ENCODE peak calls at places on chromosomes 4 and X, in eight cellular contexts. M is HepG2, I is body of pancreas, R is IMR-90, V is GM12892, E is suprapubic skin, F is heart left ventricle, K is erythroblast. H is an unnamed sample.

GRCh38 chr4:151730003-151730559 is 30.7 kb downstream of the GATB start:
- DNase-seq in M (no peak), I (no peak), R (no peak), V (no peak), E (no peak), F (no peak), K (no peak), H (peak)

GRCh38 chr4:148215202-148215601 is 227.0 kb downstream of the NR3C2 start:
- DNase-seq in M (no peak), I (no peak), R (no peak), V (no peak), E (no peak), F (no peak), K (no peak), H (no peak)

GRCh38 chr4:173191623-173192041 is 23.0 kb downstream of the GALNT7 start:
- DNase-seq in M (no peak), I (no peak), R (peak), V (no peak), E (no peak), F (no peak), K (no peak), H (no peak)

GRCh38 chr4:11053601-11054000 is 369.0 kb upstream of the CLNK start:
- DNase-seq in M (no peak), I (no peak), R (no peak), V (no peak), E (no peak), F (no peak), K (no peak), H (no peak)

GRCh38 chr4:52659722-52660261 is 691 bp upstream of the USP46 start:
- DNase-seq in M (peak), I (peak), R (no peak), V (no peak), E (peak), F (peak), K (peak), H (no peak)

GRCh38 chr4:151169223-151169622 is 69.8 kb downstream of the RPS3A start:
- DNase-seq in M (no peak), I (peak), R (peak), V (no peak), E (peak), F (peak), K (no peak), H (no peak)

GRCh38 chrX:18668468-18668867 is 3.4 kb downstream of the RS1 start:
- DNase-seq in M (no peak), I (no peak), R (no peak), V (no peak), E (no peak), F (no peak), K (no peak), H (no peak)

GRCh38 chrX:131762802-131763234 is 218.9 kb downstream of the OR13H1 start:
- DNase-seq in M (no peak), I (no peak), R (peak), V (no peak), E (no peak), F (no peak), K (peak), H (no peak)

GRCh38 chr4:71009796-71010588 is 16.5 kb downstream of the DCK start:
- DNase-seq in M (peak), I (no peak), R (peak), V (no peak), E (no peak), F (no peak), K (peak), H (no peak)

GRCh38 chr4:181757921-181758320 is 485.3 kb upstream of the TENM3 start:
- DNase-seq in M (no peak), I (no peak), R (no peak), V (no peak), E (no peak), F (no peak), K (no peak), H (no peak)

GRCh38 chr4:10006604-10007435 is 14.5 kb downstream of the SLC2A9 start:
- DNase-seq in M (peak), I (peak), R (no peak), V (no peak), E (no peak), F (no peak), K (no peak), H (peak)

GRCh38 chr4:3436798-3437581 is 4.8 kb upstream of the HGFAC start:
- DNase-seq in M (no peak), I (peak), R (peak), V (no peak), E (no peak), F (peak), K (peak), H (peak)

GRCh38 chrX:17361620-17362019 is 13.4 kb upstream of the NHS start:
- DNase-seq in M (peak), I (peak), R (no peak), V (no peak), E (no peak), F (no peak), K (peak), H (no peak)

GRCh38 chr4:114302472-114302871 is 296.1 kb upstream of the UGT8 start:
- DNase-seq in M (no peak), I (no peak), R (no peak), V (no peak), E (no peak), F (no peak), K (no peak), H (no peak)

GRCh38 chrX:70262952-70263567 is 3.1 kb upstream of the P2RY4 start:
- DNase-seq in M (peak), I (peak), R (peak), V (no peak), E (no peak), F (no peak), K (peak), H (peak)

GRCh38 chrX:150529587-150529986 is 38.8 kb upstream of the MTM1 start:
- DNase-seq in M (no peak), I (no peak), R (no peak), V (no peak), E (no peak), F (no peak), K (no peak), H (no peak)

GRCh38 chrX:28920554-28920953 is 333.3 kb downstream of the IL1RAPL1 start:
- DNase-seq in M (no peak), I (no peak), R (peak), V (no peak), E (no peak), F (no peak), K (no peak), H (no peak)

GRCh38 chr4:183177001-183177400 is 77.9 kb downstream of the WWC2 start:
- DNase-seq in M (no peak), I (no peak), R (no peak), V (no peak), E (no peak), F (no peak), K (no peak), H (no peak)

GRCh38 chr4:180134116-180134866 is 2108.9 kb upstream of the TENM3 start:
- DNase-seq in M (no peak), I (peak), R (no peak), V (no peak), E (no peak), F (no peak), K (no peak), H (no peak)

GRCh38 chr4:173486714-173487392 is 43.2 kb downstream of the HAND2 start:
- DNase-seq in M (no peak), I (no peak), R (no peak), V (no peak), E (no peak), F (no peak), K (no peak), H (no peak)

GRCh38 chrX:24693453-24694202 is at the start of gene POLA1:
- DNase-seq in M (peak), I (peak), R (peak), V (peak), E (peak), F (peak), K (peak), H (peak)
- TF ChIP-seq POLR2A in M (peak), I (peak), R (no peak), V (peak), E (no peak), F (peak), K (peak), H (peak)

GRCh38 chr4:24770111-24770584 is 25.2 kb upstream of the SOD3 start:
- DNase-seq in M (no peak), I (no peak), R (peak), V (no peak), E (no peak), F (no peak), K (no peak), H (peak)

GRCh38 chr4:24772952-24773351 is 22.4 kb upstream of the SOD3 start:
- DNase-seq in M (no peak), I (no peak), R (no peak), V (no peak), E (no peak), F (no peak), K (no peak), H (no peak)

GRCh38 chr4:24772061-24772705 is 23.2 kb upstream of the SOD3 start:
- DNase-seq in M (no peak), I (no peak), R (no peak), V (no peak), E (no peak), F (no peak), K (no peak), H (no peak)

GRCh38 chr4:24768604-24769003 is 26.8 kb upstream of the SOD3 start:
- DNase-seq in M (no peak), I (no peak), R (no peak), V (peak), E (no peak), F (no peak), K (no peak), H (no peak)

GRCh38 chr4:24771241-24771640 is 24.1 kb upstream of the SOD3 start:
- DNase-seq in M (no peak), I (no peak), R (no peak), V (no peak), E (no peak), F (no peak), K (no peak), H (no peak)
- TF ChIP-seq POLR2A in M (no peak), I (no peak), R (no peak), V (no peak), E (no peak), F (no peak), K (no peak), H (no peak)

GRCh38 chr4:213971-214370 is 89.7 kb downstream of the ZNF718 start:
- DNase-seq in M (no peak), I (no peak), R (no peak), V (no peak), E (no peak), F (no peak), K (no peak), H (no peak)

GRCh38 chr4:211033-211511 is 86.8 kb downstream of the ZNF718 start:
- DNase-seq in M (no peak), I (no peak), R (no peak), V (no peak), E (no peak), F (no peak), K (no peak), H (no peak)

GRCh38 chr4:217891-218290 is 87.4 kb downstream of the ZNF732 start:
- DNase-seq in M (no peak), I (no peak), R (no peak), V (no peak), E (no peak), F (no peak), K (no peak), H (no peak)

DNA sequence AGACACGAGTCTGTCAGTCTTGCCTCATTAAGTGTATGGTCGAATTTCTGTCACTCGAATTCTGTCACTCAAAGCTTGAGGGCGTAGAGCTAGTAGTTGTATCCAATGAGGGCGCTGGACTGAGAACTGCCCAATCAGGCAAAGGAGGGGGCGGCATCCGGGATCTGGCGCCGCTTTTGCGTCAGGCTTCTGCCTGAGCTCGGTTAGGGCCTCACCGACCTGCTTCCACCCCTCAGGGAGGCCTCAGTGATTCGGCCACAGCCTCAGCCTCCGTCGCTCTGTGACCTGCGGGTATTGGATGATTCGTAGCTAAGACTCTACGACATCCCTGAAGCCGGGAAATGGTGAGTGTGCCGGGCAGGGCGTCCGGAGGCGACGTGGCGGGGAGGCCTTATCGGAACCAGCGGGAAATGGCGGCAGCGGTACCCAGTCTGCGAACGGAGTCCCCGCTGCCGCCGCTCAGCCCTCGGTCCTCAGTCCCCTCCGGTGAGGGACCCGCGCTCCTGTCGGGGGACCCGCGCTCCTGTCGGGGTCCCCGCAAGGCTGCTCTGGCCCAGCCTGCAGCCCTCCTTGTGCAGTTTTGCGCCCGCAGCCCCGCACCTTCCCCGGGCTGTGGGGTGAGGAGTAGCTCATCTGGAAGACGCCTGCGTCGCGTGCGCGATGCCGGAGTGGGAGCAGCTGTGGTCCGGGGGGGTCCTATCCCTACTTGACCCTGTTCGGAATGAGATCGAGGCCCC is 88.3 kb downstream of the ZNF718 start:
- DNase-seq in M (no peak), I (peak), R (peak), V (no peak), E (peak), F (peak), K (no peak), H (no peak)
- TF ChIP-seq POLR2A in M (no peak), I (peak), R (no peak), V (no peak), E (no peak), F (peak), K (no peak), H (no peak)

DNA sequence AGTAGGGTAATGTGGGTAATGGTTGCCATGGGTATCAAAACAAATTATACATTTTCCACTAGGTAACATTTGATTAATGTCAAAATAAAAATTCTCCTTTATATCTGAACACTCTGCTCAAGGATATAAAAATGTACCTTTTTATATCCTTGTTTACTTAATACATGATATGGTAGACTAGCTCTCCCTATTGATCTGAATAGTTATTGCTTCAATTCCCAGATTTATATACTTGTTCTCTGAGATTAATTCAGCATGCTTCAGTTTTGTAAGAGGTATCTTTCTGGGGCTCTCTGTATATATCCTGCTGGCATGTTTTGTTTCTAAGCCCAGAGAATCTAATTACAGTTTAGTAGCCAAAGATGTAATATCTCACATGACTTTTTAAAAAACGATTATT is 169.7 kb downstream of the NPNT start:
- DNase-seq in M (no peak), I (no peak), R (no peak), V (no peak), E (no peak), F (no peak), K (no peak), H (no peak)
- TF ChIP-seq POLR2A in M (no peak), I (no peak), R (no peak), V (no peak), E (no peak), F (no peak), K (no peak), H (no peak)

DNA sequence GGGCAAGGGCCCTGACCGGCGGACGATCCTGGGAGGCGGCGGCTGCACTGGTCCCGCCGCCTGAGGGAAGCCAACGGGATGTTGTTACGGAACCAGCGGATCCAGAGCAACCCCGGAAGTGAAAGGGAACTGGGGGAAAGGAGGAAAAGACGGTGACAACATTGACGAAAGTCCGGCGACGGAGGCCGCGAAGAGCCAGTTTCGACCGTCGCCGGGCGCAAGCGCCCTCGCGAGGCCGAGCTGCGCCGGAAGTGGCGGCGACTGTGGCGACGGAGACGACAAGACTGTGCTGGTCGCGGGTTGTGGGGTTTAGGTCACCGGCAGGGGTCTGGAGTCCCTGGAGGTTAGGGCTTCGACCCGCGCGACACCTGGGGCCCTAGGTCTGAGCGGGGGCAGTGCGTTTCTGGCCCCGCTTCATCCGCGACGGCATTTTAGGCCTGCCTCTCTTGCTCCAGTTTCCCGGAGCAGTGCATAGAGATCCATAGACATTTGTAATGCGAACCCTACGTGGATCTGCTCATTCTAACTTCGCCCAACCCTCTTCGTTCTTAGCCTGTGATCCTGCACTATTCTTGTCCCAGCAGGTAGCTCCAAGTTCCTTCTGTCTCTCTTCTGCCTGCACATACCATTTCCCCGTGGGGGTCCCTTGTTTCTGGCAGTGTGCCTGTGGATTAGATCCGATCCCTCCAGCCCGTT is at the start of gene BOD1L1:
- DNase-seq in M (peak), I (peak), R (peak), V (peak), E (peak), F (peak), K (peak), H (peak)
- TF ChIP-seq POLR2A in M (peak), I (peak), R (peak), V (peak), E (peak), F (peak), K (peak), H (peak)

GRCh38 chrX:104151037-104151436 is 5.8 kb downstream of the SLC25A53 start:
- DNase-seq in M (no peak), I (no peak), R (no peak), V (no peak), E (no peak), F (no peak), K (no peak), H (no peak)

DNA sequence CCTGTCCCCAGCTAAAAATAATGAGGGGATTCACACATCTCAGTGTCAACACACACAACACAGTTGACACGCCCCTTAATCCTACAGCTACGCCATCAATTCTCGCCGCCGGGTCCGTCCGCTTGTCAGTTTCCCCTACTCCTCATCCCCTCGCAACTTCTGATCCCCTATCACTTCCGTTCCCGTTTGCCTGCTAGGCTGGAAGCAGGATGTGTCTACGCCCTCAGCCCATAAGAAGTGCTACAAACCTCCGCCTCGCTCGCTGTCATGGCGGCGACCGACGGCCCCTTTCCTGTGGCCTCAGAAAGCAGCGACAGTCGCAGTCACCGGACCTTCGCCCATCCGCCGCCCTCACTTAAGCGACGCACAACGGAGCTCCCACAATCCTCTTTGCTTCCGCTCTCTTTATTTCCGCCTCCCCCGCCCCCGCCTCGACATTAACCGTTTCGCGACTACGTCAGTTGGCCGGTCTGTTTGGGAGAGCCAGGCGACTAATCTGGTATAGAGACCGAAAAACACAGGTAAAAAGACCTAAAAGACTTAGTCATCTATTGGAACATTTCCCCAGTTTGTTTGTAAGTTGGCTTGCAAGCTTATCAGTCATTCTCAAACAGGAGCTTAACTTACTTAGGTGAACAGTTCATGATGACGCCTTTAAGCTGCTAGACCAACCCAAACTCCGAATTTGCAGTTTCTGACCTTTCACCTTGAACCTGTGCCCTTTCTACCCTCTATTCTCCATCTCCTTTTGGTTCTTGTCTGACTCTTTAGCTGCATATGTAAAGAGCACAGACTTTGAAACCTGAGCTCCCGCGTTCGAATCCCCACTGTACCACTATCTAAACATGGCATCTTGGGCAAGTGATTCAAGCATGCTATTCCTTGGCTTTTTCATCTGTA is at the start of gene SLC25A53:
- DNase-seq in M (peak), I (peak), R (peak), V (peak), E (peak), F (peak), K (peak), H (peak)
- TF ChIP-seq POLR2A in M (peak), I (peak), R (peak), V (peak), E (no peak), F (peak), K (peak), H (no peak)

GRCh38 chrX:23061116-23061515 is 61.4 kb downstream of the DDX53 start:
- DNase-seq in M (no peak), I (no peak), R (no peak), V (no peak), E (no peak), F (no peak), K (no peak), H (no peak)

GRCh38 chrX:23066588-23067281 is 67.0 kb downstream of the DDX53 start:
- DNase-seq in M (no peak), I (no peak), R (no peak), V (no peak), E (no peak), F (no peak), K (no peak), H (no peak)

GRCh38 chrX:23062359-23062758 is 62.6 kb downstream of the DDX53 start:
- DNase-seq in M (no peak), I (no peak), R (no peak), V (no peak), E (no peak), F (no peak), K (no peak), H (no peak)
- TF ChIP-seq POLR2A in M (no peak), I (no peak), R (no peak), V (no peak), E (no peak), F (no peak), K (no peak), H (no peak)

GRCh38 chr4:144627663-144628076 is 18.3 kb upstream of the HHIP start:
- DNase-seq in M (no peak), I (no peak), R (peak), V (no peak), E (no peak), F (no peak), K (no peak), H (no peak)
- TF ChIP-seq POLR2A in M (no peak), I (no peak), R (no peak), V (no peak), E (no peak), F (no peak), K (no peak), H (no peak)